ENCODE peak calls at places on chromosomes 7 and 10, in six cellular contexts. I is body of pancreas, N is astrocyte, T is uterus, A is endodermal cell, L is GM10248. S is an unnamed sample.

GRCh38 chr10:5317547-5318107 is 47.1 kb upstream of the UCN3 start:
- DNase-seq in I (no peak), N (peak), T (no peak), A (no peak), L (no peak), S (no peak)

GRCh38 chr7:135747366-135747765 is 1.2 kb downstream of the FAM180A start:
- DNase-seq in I (no peak), N (no peak), T (no peak), A (no peak), L (no peak), S (no peak)

GRCh38 chr7:42617071-42617705 is 294.7 kb downstream of the C7orf25 start:
- DNase-seq in I (no peak), N (no peak), T (no peak), A (no peak), L (no peak), S (no peak)

GRCh38 chr10:11610855-11611247 is 599 bp downstream of the USP6NL start:
- DNase-seq in I (peak), N (no peak), T (peak), A (peak), L (no peak), S (peak)

GRCh38 chr10:47311900-47312662 is 10.2 kb upstream of the GDF2 start:
- DNase-seq in I (peak), N (peak), T (peak), A (peak), L (peak), S (peak)

GRCh38 chr7:70647801-70648491 is 484.0 kb upstream of the GALNT17 start:
- DNase-seq in I (peak), N (peak), T (no peak), A (no peak), L (peak), S (no peak)

GRCh38 chr7:39757604-39758003 is 134.2 kb downstream of the RALA start:
- DNase-seq in I (no peak), N (no peak), T (no peak), A (no peak), L (no peak), S (no peak)

GRCh38 chr7:36514289-36515243 is 124.9 kb downstream of the ANLN start:
- DNase-seq in I (no peak), N (no peak), T (no peak), A (peak), L (no peak), S (no peak)

GRCh38 chr7:117401293-117402002 is 25.8 kb downstream of the ASZ1 start:
- DNase-seq in I (no peak), N (no peak), T (no peak), A (no peak), L (no peak), S (peak)

GRCh38 chr7:2251841-2252771 is 10.1 kb downstream of the NUDT1 start:
- DNase-seq in I (no peak), N (no peak), T (no peak), A (no peak), L (no peak), S (no peak)

GRCh38 chr7:113483657-113484056 is 365.3 kb upstream of the SMIM30 start:
- DNase-seq in I (no peak), N (no peak), T (no peak), A (no peak), L (no peak), S (no peak)

GRCh38 chr7:116592041-116592355 is 67.2 kb downstream of the CAV1 start:
- DNase-seq in I (no peak), N (no peak), T (no peak), A (no peak), L (no peak), S (no peak)

GRCh38 chr10:119412244-119412750 is 130.2 kb downstream of the RGS10 start:
- DNase-seq in I (peak), N (peak), T (peak), A (no peak), L (no peak), S (no peak)

GRCh38 chr10:130045091-130045652 is 65.5 kb downstream of the C10orf143 start:
- DNase-seq in I (no peak), N (no peak), T (peak), A (peak), L (no peak), S (peak)

GRCh38 chr7:158527495-158527894 is 60.1 kb downstream of the PTPRN2 start:
- DNase-seq in I (no peak), N (no peak), T (no peak), A (no peak), L (no peak), S (no peak)

GRCh38 chr7:157495594-157495993 is 158.8 kb downstream of the DNAJB6 start:
- DNase-seq in I (no peak), N (no peak), T (no peak), A (no peak), L (peak), S (no peak)

GRCh38 chr10:232061-232460 is 96.8 kb downstream of the ZMYND11 start:
- DNase-seq in I (no peak), N (no peak), T (no peak), A (no peak), L (no peak), S (no peak)

GRCh38 chr7:85101347-85101746 is 85.5 kb downstream of the SEMA3D start:
- DNase-seq in I (no peak), N (no peak), T (no peak), A (no peak), L (no peak), S (no peak)

GRCh38 chr7:1809070-1809469 is 139.0 kb downstream of the ELFN1 start:
- DNase-seq in I (no peak), N (no peak), T (no peak), A (no peak), L (no peak), S (no peak)

GRCh38 chr10:98748298-98748697 is 301.6 kb upstream of the HPS1 start:
- DNase-seq in I (peak), N (no peak), T (no peak), A (peak), L (peak), S (peak)

GRCh38 chr7:9719303-9719702 is 1254.4 kb upstream of the PHF14 start:
- DNase-seq in I (no peak), N (peak), T (no peak), A (no peak), L (no peak), S (no peak)

GRCh38 chr10:100731603-100732596 is 13.5 kb upstream of the PAX2 start:
- DNase-seq in I (no peak), N (no peak), T (no peak), A (peak), L (no peak), S (no peak)

GRCh38 chr10:63157845-63158624 is 24.9 kb downstream of the NRBF2 start:
- DNase-seq in I (peak), N (peak), T (peak), A (peak), L (peak), S (peak)

GRCh38 chr7:469591-469961 is 50.1 kb downstream of the PDGFA start:
- DNase-seq in I (no peak), N (no peak), T (peak), A (no peak), L (no peak), S (no peak)

GRCh38 chr7:151624246-151624928 is 104.7 kb upstream of the RHEB start:
- DNase-seq in I (no peak), N (no peak), T (no peak), A (no peak), L (no peak), S (no peak)

GRCh38 chr7:45111298-45112223 is at the start of gene TBRG4:
- DNase-seq in I (peak), N (peak), T (peak), A (peak), L (peak), S (peak)
- TF ChIP-seq CTCF in I (no peak), N (peak), T (peak), A (peak), L (peak), S (no peak)

GRCh38 chr10:58394471-58394870 is 9.3 kb downstream of the TFAM start:
- DNase-seq in I (no peak), N (no peak), T (no peak), A (no peak), L (no peak), S (no peak)

GRCh38 chr10:58396057-58396456 is 10.8 kb downstream of the TFAM start:
- DNase-seq in I (no peak), N (no peak), T (no peak), A (no peak), L (no peak), S (no peak)

GRCh38 chr10:58397830-58398229 is 12.6 kb downstream of the TFAM start:
- DNase-seq in I (no peak), N (no peak), T (no peak), A (no peak), L (no peak), S (no peak)

GRCh38 chr10:58389024-58389423 is 3.8 kb downstream of the TFAM start:
- DNase-seq in I (no peak), N (no peak), T (no peak), A (no peak), L (no peak), S (no peak)

DNA sequence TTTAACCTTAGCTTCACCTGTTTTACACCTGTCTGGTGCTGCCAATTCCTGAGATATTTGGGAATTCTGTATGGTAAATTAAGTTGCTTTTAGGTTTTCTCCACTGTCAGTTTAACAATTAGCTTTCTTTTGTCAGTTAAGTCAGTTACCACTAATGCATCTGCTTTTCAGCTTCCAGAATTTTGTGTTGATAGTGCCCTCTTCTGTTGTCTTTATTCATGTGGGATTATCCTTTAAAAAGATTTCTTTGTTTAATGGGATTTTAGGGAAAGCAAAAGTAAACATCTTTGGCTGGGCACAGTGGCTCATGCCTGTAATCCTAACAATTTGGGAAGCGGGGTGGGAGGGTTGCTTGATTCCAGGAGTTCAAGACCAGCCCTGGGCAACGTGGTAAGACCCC is 8.1 kb downstream of the TFAM start:
- DNase-seq in I (no peak), N (no peak), T (no peak), A (no peak), L (no peak), S (no peak)
- TF ChIP-seq CTCF in I (no peak), N (no peak), T (no peak), A (peak), L (no peak), S (no peak)

GRCh38 chr7:38429057-38429456 is 155.6 kb upstream of the TARP start:
- DNase-seq in I (no peak), N (no peak), T (no peak), A (no peak), L (no peak), S (no peak)

GRCh38 chr7:38428040-38428439 is 154.6 kb upstream of the TARP start:
- DNase-seq in I (peak), N (peak), T (peak), A (no peak), L (no peak), S (no peak)

GRCh38 chr7:38425509-38425908 is 152.1 kb upstream of the TARP start:
- DNase-seq in I (no peak), N (no peak), T (no peak), A (no peak), L (no peak), S (no peak)

GRCh38 chr7:38427279-38427955 is 154.0 kb upstream of the TARP start:
- DNase-seq in I (no peak), N (no peak), T (no peak), A (no peak), L (no peak), S (no peak)

GRCh38 chr7:38424750-38425463 is 151.5 kb upstream of the TARP start:
- DNase-seq in I (no peak), N (no peak), T (no peak), A (no peak), L (no peak), S (no peak)
- TF ChIP-seq CTCF in I (no peak), N (peak), T (no peak), A (peak), L (no peak), S (no peak)

DNA sequence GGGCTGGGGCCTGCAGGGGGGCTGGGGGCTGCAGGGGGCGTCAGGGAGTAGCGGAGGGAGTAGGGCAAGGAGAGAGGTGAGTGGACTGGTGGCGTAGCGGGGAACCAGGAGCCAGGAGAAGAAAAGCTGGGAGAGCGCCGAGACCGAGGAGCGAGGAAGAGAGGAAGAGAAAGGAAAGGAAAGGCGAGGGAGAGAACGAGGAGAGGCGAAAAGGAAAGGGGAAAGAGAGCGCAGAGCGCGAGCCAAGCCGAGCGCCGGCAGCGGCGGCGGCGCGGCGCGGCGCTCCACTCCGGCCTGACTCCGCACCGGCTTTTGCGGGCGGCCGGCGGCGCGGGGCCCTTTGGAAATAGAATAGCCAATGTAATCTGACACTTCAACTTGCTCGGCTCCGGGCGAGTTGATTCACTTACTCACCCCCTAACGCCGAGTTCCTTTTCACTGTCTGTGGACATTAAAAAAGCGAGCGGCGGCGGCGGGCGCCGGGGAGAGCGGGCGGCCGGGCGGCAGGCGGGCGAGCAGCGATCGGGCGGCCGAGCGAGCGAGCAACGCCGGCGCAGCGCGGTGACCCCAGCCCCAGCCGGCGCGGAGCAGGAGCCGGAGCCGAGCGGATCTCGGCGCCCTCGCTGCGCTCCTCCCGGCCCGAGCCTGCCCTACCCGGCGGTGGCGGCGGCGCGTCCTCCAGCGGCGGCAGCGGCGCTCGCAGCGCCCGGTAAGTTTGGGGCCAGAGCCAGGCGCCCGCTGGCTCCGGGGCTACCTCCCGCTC is at the start of gene ZMIZ1:
- DNase-seq in I (peak), N (peak), T (peak), A (peak), L (peak), S (peak)
- TF ChIP-seq CTCF in I (no peak), N (no peak), T (no peak), A (peak), L (peak), S (no peak)

GRCh38 chr7:142303650-142304049 is 45.8 kb upstream of the PRSS58 start:
- DNase-seq in I (peak), N (no peak), T (no peak), A (peak), L (no peak), S (peak)
- TF ChIP-seq CTCF in I (peak), N (no peak), T (no peak), A (peak), L (peak), S (peak)

GRCh38 chr10:110568055-110568735 is 700 bp downstream of the SMC3 start:
- DNase-seq in I (peak), N (no peak), T (peak), A (peak), L (no peak), S (peak)

GRCh38 chr10:110569736-110570135 is 2.2 kb downstream of the SMC3 start:
- DNase-seq in I (no peak), N (no peak), T (no peak), A (no peak), L (no peak), S (no peak)

GRCh38 chr10:110569120-110569519 is 1.6 kb downstream of the SMC3 start:
- DNase-seq in I (no peak), N (no peak), T (no peak), A (no peak), L (no peak), S (no peak)

GRCh38 chr10:110566472-110567200 is 859 bp upstream of the SMC3 start:
- DNase-seq in I (no peak), N (no peak), T (no peak), A (peak), L (no peak), S (no peak)

DNA sequence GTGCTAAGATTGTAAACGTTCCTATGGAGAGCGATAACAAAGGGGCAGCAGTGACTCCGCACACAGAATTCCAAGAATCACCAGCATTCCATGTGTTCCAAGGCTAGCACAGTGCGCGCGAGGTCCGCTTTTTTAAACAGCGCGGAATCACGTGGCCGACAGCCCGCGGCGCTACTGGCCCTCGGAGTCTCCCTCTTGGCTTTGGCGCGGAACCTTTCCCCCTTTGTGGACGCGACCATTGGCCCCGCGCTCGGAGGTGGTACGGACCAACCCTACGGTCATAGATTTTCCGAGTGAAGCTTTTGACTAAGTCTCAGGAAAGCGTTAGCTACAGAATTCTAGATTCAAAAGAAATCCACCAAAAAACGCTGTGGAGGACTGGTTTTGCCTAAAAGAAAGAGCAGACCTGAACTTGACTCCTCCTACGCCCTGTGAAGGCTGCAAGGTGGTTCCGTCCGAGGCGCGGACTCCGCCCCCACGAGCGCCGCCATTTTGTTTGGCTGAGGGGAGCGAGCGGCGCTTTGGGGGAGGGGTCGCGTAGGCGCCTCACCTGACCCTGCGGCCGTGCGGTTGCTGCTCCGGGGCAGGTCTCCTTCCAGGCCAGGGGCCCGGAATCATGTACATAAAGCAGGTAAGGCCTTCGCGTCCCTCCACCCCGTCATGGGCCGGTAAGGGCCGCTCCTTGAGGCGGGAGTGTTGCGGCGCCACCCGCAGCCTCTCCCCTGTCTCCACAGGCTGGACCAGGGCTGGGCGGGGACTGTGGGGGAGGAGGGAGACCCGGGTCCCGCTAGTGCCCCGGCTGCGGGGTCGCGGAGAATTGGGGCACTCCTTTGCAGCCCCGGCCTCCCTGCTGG is at the start of gene SMC3:
- DNase-seq in I (peak), N (peak), T (peak), A (peak), L (peak), S (peak)
- TF ChIP-seq CTCF in I (no peak), N (no peak), T (no peak), A (no peak), L (no peak), S (no peak)